ENCODE peak calls at places on chromosomes 6 and 20, in four cellular contexts. H is ascending aorta, R is A673, V is OCI-LY7. E is an unnamed sample.

GRCh38 chr20:61627791-61628415 is 375.8 kb downstream of the CDH4 start:
- DNase-seq in H (no peak), R (no peak), V (no peak), E (no peak)

GRCh38 chr6:7640607-7641577 is 50.9 kb downstream of the SNRNP48 start:
- DNase-seq in H (no peak), R (no peak), V (no peak), E (no peak)

GRCh38 chr6:51866001-51866400 is 221.4 kb downstream of the PKHD1 start:
- DNase-seq in H (no peak), R (no peak), V (no peak), E (no peak)

GRCh38 chr6:152167639-152168603 is 360.4 kb downstream of the ESR1 start:
- DNase-seq in H (no peak), R (no peak), V (no peak), E (no peak)

GRCh38 chr20:45336530-45337366 is 11.5 kb downstream of the SDC4 start:
- DNase-seq in H (peak; percentile 93), R (no peak), V (no peak), E (no peak)

GRCh38 chr6:7446056-7446455 is 56.4 kb downstream of the RIOK1 start:
- DNase-seq in H (no peak), R (no peak), V (no peak), E (no peak)

GRCh38 chr6:3247255-3248146 is 11.2 kb upstream of the PSMG4 start:
- DNase-seq in H (no peak), R (no peak), V (no peak), E (peak; percentile 44)

GRCh38 chr20:7723284-7723683 is 217.0 kb downstream of the HAO1 start:
- DNase-seq in H (no peak), R (no peak), V (no peak), E (no peak)

GRCh38 chr6:22145823-22146379 is 150.9 kb downstream of the PRL start:
- DNase-seq in H (no peak), R (peak; percentile 39), V (no peak), E (no peak)

GRCh38 chr6:44537306-44538049 is 150.0 kb downstream of the CDC5L start:
- DNase-seq in H (peak; percentile 30), R (no peak), V (no peak), E (no peak)

GRCh38 chr6:144314003-144314485 is 28.9 kb downstream of the UTRN start:
- DNase-seq in H (peak; percentile 73), R (no peak), V (no peak), E (peak; percentile 75)

GRCh38 chr6:64908104-64908503 is 798.9 kb downstream of the EYS start:
- DNase-seq in H (no peak), R (no peak), V (no peak), E (no peak)

GRCh38 chr20:9015984-9016324 is 52.9 kb upstream of the PLCB4 start:
- DNase-seq in H (no peak), R (no peak), V (no peak), E (no peak)

GRCh38 chr20:4545526-4545925 is 176.2 kb upstream of the PRND start:
- DNase-seq in H (no peak), R (no peak), V (no peak), E (no peak)

GRCh38 chr6:10425973-10426780 is 11.3 kb upstream of the TFAP2A start:
- DNase-seq in H (no peak), R (peak; percentile 82), V (peak; percentile 14), E (peak; percentile 71)

GRCh38 chr6:7106752-7107577 is 796 bp upstream of the RREB1 start:
- DNase-seq in H (no peak), R (peak; percentile 41), V (peak; percentile 29), E (peak; percentile 63)

GRCh38 chr6:11023032-11023431 is 21.1 kb downstream of the ELOVL2 start:
- DNase-seq in H (no peak), R (no peak), V (no peak), E (no peak)

GRCh38 chr20:39253051-39253682 is 291.0 kb downstream of the DHX35 start:
- DNase-seq in H (no peak), R (no peak), V (no peak), E (no peak)

GRCh38 chr6:128519931-128520435 is 416 bp downstream of the PTPRK start:
- DNase-seq in H (peak; percentile 78), R (peak; percentile 73), V (no peak), E (no peak)

GRCh38 chr6:128520436-128521301 is at the start of gene PTPRK:
- DNase-seq in H (peak; percentile 96), R (peak; percentile 97), V (no peak), E (peak; percentile 96)

GRCh38 chr6:128521302-128521632 is 868 bp upstream of the PTPRK start:
- DNase-seq in H (no peak), R (no peak), V (no peak), E (no peak)

GRCh38 chr6:128518531-128519131 is 1.8 kb downstream of the PTPRK start:
- DNase-seq in H (no peak), R (peak; percentile 44), V (no peak), E (no peak)

GRCh38 chr6:128519132-128519930 is 1.1 kb downstream of the PTPRK start:
- DNase-seq in H (peak; percentile 69), R (peak; percentile 62), V (no peak), E (peak; percentile 57)
- TF ChIP-seq CTCF in H (peak; percentile 18), R (peak; percentile 18), V (no peak), E (peak; percentile 15)

DNA sequence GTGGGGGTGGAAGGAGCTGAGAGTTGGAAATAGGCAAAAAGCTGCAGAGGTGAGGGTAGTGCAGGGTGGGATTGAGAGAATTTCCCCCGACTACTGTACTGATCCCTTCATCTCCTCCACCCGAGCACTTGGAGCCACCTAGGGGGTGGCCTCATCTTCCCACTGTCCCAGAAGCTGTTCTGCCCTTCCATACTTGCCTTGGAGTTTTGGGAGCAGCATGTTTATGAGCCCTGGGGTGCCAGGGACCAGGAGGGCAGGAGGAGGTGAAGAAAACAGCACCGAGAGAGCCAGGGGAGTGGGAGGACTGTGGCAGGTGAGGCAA is 34.0 kb upstream of the HLA-A start:
- DNase-seq in H (peak; percentile 8), R (no peak), V (no peak), E (no peak)
- H3K27ac ChIP-seq in H (no peak overlapping the region), R (no peak overlapping the region), V (no peak overlapping the region), E (peak overlapping the region; percentile 29)

GRCh38 chr6:117617766-117618035 is 15.4 kb upstream of the GOPC start:
- DNase-seq in H (no peak), R (no peak), V (no peak), E (no peak)

GRCh38 chr6:117615981-117616961 is 14.0 kb upstream of the GOPC start:
- DNase-seq in H (no peak), R (no peak), V (no peak), E (no peak)

GRCh38 chr6:117616971-117617765 is 14.9 kb upstream of the GOPC start:
- DNase-seq in H (no peak), R (no peak), V (no peak), E (no peak)

GRCh38 chr6:117613920-117614535 is 11.7 kb upstream of the GOPC start:
- DNase-seq in H (no peak), R (no peak), V (no peak), E (no peak)

GRCh38 chr6:117619178-117619577 is 16.9 kb upstream of the GOPC start:
- DNase-seq in H (no peak), R (no peak), V (no peak), E (no peak)
- H3K4me1 ChIP-seq in H (no peaks in the 10 kb centered on the region), R (no peaks in the 10 kb centered on the region), V (no peaks in the 10 kb centered on the region), E (no peaks in the 10 kb centered on the region)

DNA sequence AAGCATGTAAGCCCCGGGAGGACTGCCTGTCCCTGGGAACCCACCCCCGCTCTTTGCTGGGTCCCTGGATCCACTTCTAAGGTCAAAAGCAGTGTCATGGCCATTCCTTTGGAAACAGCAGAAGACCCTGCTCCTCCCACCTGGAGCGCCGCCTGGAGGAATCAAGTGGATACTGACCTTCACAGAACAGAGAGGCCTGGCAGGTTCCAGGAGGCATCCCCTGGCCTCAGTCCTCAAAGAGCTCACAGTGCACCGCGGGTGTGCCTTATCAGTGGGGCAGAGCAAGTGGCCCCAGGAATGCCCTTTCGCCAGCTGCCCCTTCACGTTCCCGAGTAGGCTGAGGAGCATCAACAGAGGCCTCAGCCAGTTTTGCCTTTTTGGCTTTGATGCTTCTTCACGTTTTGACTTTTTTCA is 11.1 kb upstream of the SLC4A11 start:
- DNase-seq in H (no peak), R (no peak), V (no peak), E (no peak)
- TF ChIP-seq CTCF in H (no peak), R (peak; percentile 28), V (peak; percentile 25), E (no peak)

GRCh38 chr6:13304580-13305255 is 23.6 kb downstream of the TBC1D7 start:
- DNase-seq in H (no peak), R (peak; percentile 36), V (peak; percentile 78), E (no peak)
- H3K27ac ChIP-seq in H (no peak overlapping the region), R (peak overlapping the region; percentile 76), V (peak overlapping the region; percentile 65), E (no peak overlapping the region)

GRCh38 chr20:60402209-60403058 is 444.2 kb downstream of the CDH26 start:
- DNase-seq in H (no peak), R (no peak), V (peak; percentile 89), E (no peak)

GRCh38 chr20:60400567-60400966 is 442.3 kb downstream of the CDH26 start:
- DNase-seq in H (no peak), R (no peak), V (no peak), E (no peak)

GRCh38 chr20:60407011-60407771 is 449.0 kb downstream of the CDH26 start:
- DNase-seq in H (no peak), R (no peak), V (no peak), E (no peak)

GRCh38 chr20:60407938-60408337 is 449.7 kb downstream of the CDH26 start:
- DNase-seq in H (no peak), R (no peak), V (no peak), E (no peak)

DNA sequence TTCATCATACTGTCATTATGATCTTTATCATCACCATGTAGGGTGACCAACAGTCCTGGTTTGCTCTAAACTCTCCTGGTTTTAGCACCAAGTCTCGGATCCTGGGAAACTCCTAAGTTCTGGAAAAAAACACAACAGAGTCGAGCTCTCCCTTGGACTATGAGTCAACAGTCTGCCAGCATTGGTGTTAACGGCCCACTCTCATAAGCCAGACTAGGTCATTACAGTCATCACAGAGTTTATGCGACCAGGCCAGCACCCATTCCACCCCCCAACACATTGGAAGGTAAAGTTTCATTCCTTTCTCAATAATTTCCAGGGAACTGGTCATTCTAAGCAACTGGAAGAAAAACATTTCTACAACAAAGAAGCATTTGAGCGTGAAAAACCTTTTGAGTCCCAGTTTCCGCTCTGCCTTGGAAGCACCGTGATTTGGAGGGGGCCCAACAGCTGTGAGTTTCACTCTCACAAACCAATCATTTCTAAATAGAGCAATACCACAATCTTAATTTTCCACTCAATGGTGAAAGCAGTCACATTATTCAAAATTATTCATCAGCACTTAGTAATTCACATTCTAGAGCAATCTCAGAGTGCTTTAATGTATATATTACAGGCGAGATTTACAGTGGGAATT is 445.0 kb downstream of the CDH26 start:
- DNase-seq in H (no peak), R (peak; percentile 3), V (peak; percentile 84), E (no peak)
- H3K4me1 ChIP-seq in H (no peaks in the 10 kb centered on the region), R (no peaks in the 10 kb centered on the region), V (peaks cover 49% of the 10 kb centered on the region), E (no peaks in the 10 kb centered on the region)

GRCh38 chr20:43442310-43442880 is 15.3 kb upstream of the SRSF6 start:
- DNase-seq in H (no peak), R (no peak), V (no peak), E (no peak)
- TF ChIP-seq CTCF in H (no peak), R (no peak), V (no peak), E (no peak)

GRCh38 chr20:54041336-54041735 is 29.1 kb downstream of the BCAS1 start:
- DNase-seq in H (no peak), R (no peak), V (no peak), E (no peak)
- H3K27ac ChIP-seq in H (no peak overlapping the region), R (no peak overlapping the region), V (no peak overlapping the region), E (no peak overlapping the region)

E was measured in right lobe of liver.